ENCODE peak calls at places on chromosomes 7 and 10, in nine cellular contexts. One of them, this sample, is unnamed.

GRCh38 chr7:28484276-28484675 is 72.0 kb downstream of the CREB5 start:
- DNase-seq in HFF-Myc: no peak
- DNase-seq in stomach: no peak
- DNase-seq in AG10803: no peak
- DNase-seq in IMR-90: peak
- DNase-seq in HT-29: no peak
- DNase-seq in LoVo: no peak
- DNase-seq in T-helper 1 cell: no peak
- DNase-seq in NCI-H446: no peak
- DNase-seq in this sample: no peak

GRCh38 chr10:102509387-102509786 is 5.6 kb downstream of the SUFU start:
- DNase-seq in HFF-Myc: no peak
- DNase-seq in stomach: no peak
- DNase-seq in AG10803: peak
- DNase-seq in IMR-90: peak
- DNase-seq in HT-29: no peak
- DNase-seq in LoVo: no peak
- DNase-seq in T-helper 1 cell: no peak
- DNase-seq in NCI-H446: no peak
- DNase-seq in this sample: no peak

GRCh38 chr10:36676321-36677169 is 448.9 kb upstream of the ANKRD30A start:
- DNase-seq in HFF-Myc: no peak
- DNase-seq in stomach: no peak
- DNase-seq in AG10803: peak
- DNase-seq in IMR-90: peak
- DNase-seq in HT-29: no peak
- DNase-seq in LoVo: no peak
- DNase-seq in T-helper 1 cell: no peak
- DNase-seq in NCI-H446: no peak
- DNase-seq in this sample: no peak

GRCh38 chr7:2812831-2813230 is 31.3 kb downstream of the GNA12 start:
- DNase-seq in HFF-Myc: no peak
- DNase-seq in stomach: no peak
- DNase-seq in AG10803: no peak
- DNase-seq in IMR-90: no peak
- DNase-seq in HT-29: no peak
- DNase-seq in LoVo: no peak
- DNase-seq in T-helper 1 cell: no peak
- DNase-seq in NCI-H446: no peak
- DNase-seq in this sample: no peak

GRCh38 chr10:44417761-44418160 is 32.9 kb upstream of the CXCL12 start:
- DNase-seq in HFF-Myc: no peak
- DNase-seq in stomach: no peak
- DNase-seq in AG10803: no peak
- DNase-seq in IMR-90: no peak
- DNase-seq in HT-29: no peak
- DNase-seq in LoVo: no peak
- DNase-seq in T-helper 1 cell: no peak
- DNase-seq in NCI-H446: no peak
- DNase-seq in this sample: no peak

GRCh38 chr7:47474937-47475879 is 106.7 kb downstream of the TNS3 start:
- DNase-seq in HFF-Myc: peak
- DNase-seq in stomach: peak
- DNase-seq in AG10803: peak
- DNase-seq in IMR-90: peak
- DNase-seq in HT-29: peak
- DNase-seq in LoVo: peak
- DNase-seq in T-helper 1 cell: no peak
- DNase-seq in NCI-H446: no peak
- DNase-seq in this sample: peak

GRCh38 chr7:111014074-111014473 is 76.9 kb upstream of the LRRN3 start:
- DNase-seq in HFF-Myc: no peak
- DNase-seq in stomach: no peak
- DNase-seq in AG10803: no peak
- DNase-seq in IMR-90: peak
- DNase-seq in HT-29: no peak
- DNase-seq in LoVo: no peak
- DNase-seq in T-helper 1 cell: no peak
- DNase-seq in NCI-H446: no peak
- DNase-seq in this sample: no peak

GRCh38 chr10:44769449-44769848 is 141.7 kb upstream of the TMEM72 start:
- DNase-seq in HFF-Myc: no peak
- DNase-seq in stomach: no peak
- DNase-seq in AG10803: no peak
- DNase-seq in IMR-90: no peak
- DNase-seq in HT-29: no peak
- DNase-seq in LoVo: no peak
- DNase-seq in T-helper 1 cell: no peak
- DNase-seq in NCI-H446: no peak
- DNase-seq in this sample: no peak

GRCh38 chr10:24842856-24843255 is 109.5 kb downstream of the PRTFDC1 start:
- DNase-seq in HFF-Myc: no peak
- DNase-seq in stomach: no peak
- DNase-seq in AG10803: no peak
- DNase-seq in IMR-90: no peak
- DNase-seq in HT-29: no peak
- DNase-seq in LoVo: no peak
- DNase-seq in T-helper 1 cell: no peak
- DNase-seq in NCI-H446: no peak
- DNase-seq in this sample: no peak

GRCh38 chr7:44293561-44294324 is 31.7 kb downstream of the CAMK2B start:
- DNase-seq in HFF-Myc: no peak
- DNase-seq in stomach: peak
- DNase-seq in AG10803: no peak
- DNase-seq in IMR-90: no peak
- DNase-seq in HT-29: no peak
- DNase-seq in LoVo: no peak
- DNase-seq in T-helper 1 cell: no peak
- DNase-seq in NCI-H446: no peak
- DNase-seq in this sample: no peak

GRCh38 chr7:122013070-122013469 is 131.0 kb downstream of the AASS start:
- DNase-seq in HFF-Myc: no peak
- DNase-seq in stomach: no peak
- DNase-seq in AG10803: peak
- DNase-seq in IMR-90: no peak
- DNase-seq in HT-29: no peak
- DNase-seq in LoVo: no peak
- DNase-seq in T-helper 1 cell: no peak
- DNase-seq in NCI-H446: no peak
- DNase-seq in this sample: no peak

GRCh38 chr10:51733061-51733460 is 33.7 kb upstream of the CSTF2T start:
- DNase-seq in HFF-Myc: no peak
- DNase-seq in stomach: no peak
- DNase-seq in AG10803: peak
- DNase-seq in IMR-90: peak
- DNase-seq in HT-29: no peak
- DNase-seq in LoVo: no peak
- DNase-seq in T-helper 1 cell: no peak
- DNase-seq in NCI-H446: no peak
- DNase-seq in this sample: no peak

GRCh38 chr10:90960355-90960814 is 39.5 kb upstream of the ANKRD1 start:
- DNase-seq in HFF-Myc: peak
- DNase-seq in stomach: no peak
- DNase-seq in AG10803: peak
- DNase-seq in IMR-90: peak
- DNase-seq in HT-29: no peak
- DNase-seq in LoVo: peak
- DNase-seq in T-helper 1 cell: no peak
- DNase-seq in NCI-H446: peak
- DNase-seq in this sample: peak

GRCh38 chr7:158531661-158532060 is 56.0 kb downstream of the PTPRN2 start:
- DNase-seq in HFF-Myc: no peak
- DNase-seq in stomach: no peak
- DNase-seq in AG10803: no peak
- DNase-seq in IMR-90: no peak
- DNase-seq in HT-29: no peak
- DNase-seq in LoVo: no peak
- DNase-seq in T-helper 1 cell: no peak
- DNase-seq in NCI-H446: no peak
- DNase-seq in this sample: no peak

GRCh38 chr10:74863508-74863907 is 37.1 kb downstream of the KAT6B start:
- DNase-seq in HFF-Myc: no peak
- DNase-seq in stomach: no peak
- DNase-seq in AG10803: peak
- DNase-seq in IMR-90: no peak
- DNase-seq in HT-29: no peak
- DNase-seq in LoVo: no peak
- DNase-seq in T-helper 1 cell: no peak
- DNase-seq in NCI-H446: no peak
- DNase-seq in this sample: no peak

GRCh38 chr7:41592794-41593193 is 110.1 kb downstream of the INHBA start:
- DNase-seq in HFF-Myc: no peak
- DNase-seq in stomach: no peak
- DNase-seq in AG10803: no peak
- DNase-seq in IMR-90: no peak
- DNase-seq in HT-29: no peak
- DNase-seq in LoVo: no peak
- DNase-seq in T-helper 1 cell: no peak
- DNase-seq in NCI-H446: no peak
- DNase-seq in this sample: no peak

GRCh38 chr7:69643708-69644445 is 45.6 kb downstream of the AUTS2 start:
- DNase-seq in HFF-Myc: no peak
- DNase-seq in stomach: no peak
- DNase-seq in AG10803: peak
- DNase-seq in IMR-90: no peak
- DNase-seq in HT-29: no peak
- DNase-seq in LoVo: no peak
- DNase-seq in T-helper 1 cell: no peak
- DNase-seq in NCI-H446: no peak
- DNase-seq in this sample: no peak

GRCh38 chr10:105159268-105159667 is 518.2 kb downstream of the SORCS3 start:
- DNase-seq in HFF-Myc: no peak
- DNase-seq in stomach: no peak
- DNase-seq in AG10803: no peak
- DNase-seq in IMR-90: no peak
- DNase-seq in HT-29: no peak
- DNase-seq in LoVo: no peak
- DNase-seq in T-helper 1 cell: no peak
- DNase-seq in NCI-H446: no peak
- DNase-seq in this sample: no peak

GRCh38 chr10:44991571-44991970 is 9.2 kb upstream of the ZNF22 start:
- DNase-seq in HFF-Myc: no peak
- DNase-seq in stomach: no peak
- DNase-seq in AG10803: no peak
- DNase-seq in IMR-90: no peak
- DNase-seq in HT-29: no peak
- DNase-seq in LoVo: no peak
- DNase-seq in T-helper 1 cell: no peak
- DNase-seq in NCI-H446: no peak
- DNase-seq in this sample: no peak